ENCODE peak calls at places on chromosomes 1 and 21, in nine cellular contexts. One of them, this sample, is unnamed.

GRCh38 chr1:162878000-162878596 is 17.1 kb upstream of the CCDC190 start:
- DNase-seq in Right ventricle myocardium superior: peak
- DNase-seq in aorta: peak
- DNase-seq in AG10803: peak
- DNase-seq in HEK293T: peak
- DNase-seq in NCI-H1105: peak
- DNase-seq in CD4-positive, alpha-beta T cell: no peak
- DNase-seq in heart right ventricle: peak
- DNase-seq in HTR-8/SVneo: peak
- DNase-seq in this sample: peak

GRCh38 chr1:59674605-59675004 is 140.1 kb upstream of the HOOK1 start:
- DNase-seq in NCI-H1105: no peak
- DNase-seq in AG10803: peak
- DNase-seq in HEK293T: no peak
- DNase-seq in HTR-8/SVneo: no peak
- DNase-seq in aorta: no peak
- DNase-seq in heart right ventricle: no peak
- DNase-seq in Right ventricle myocardium superior: no peak
- DNase-seq in CD4-positive, alpha-beta T cell: no peak
- DNase-seq in this sample: no peak

GRCh38 chr1:917466-918091 is 6.1 kb upstream of the SAMD11 start:
- DNase-seq in HEK293T: no peak
- DNase-seq in heart right ventricle: peak
- DNase-seq in AG10803: no peak
- DNase-seq in HTR-8/SVneo: no peak
- DNase-seq in aorta: peak
- DNase-seq in Right ventricle myocardium superior: peak
- DNase-seq in NCI-H1105: no peak
- DNase-seq in CD4-positive, alpha-beta T cell: no peak
- DNase-seq in this sample: no peak

GRCh38 chr21:41808846-41809245 is 42.0 kb upstream of the RIPK4 start:
- DNase-seq in HEK293T: no peak
- DNase-seq in aorta: no peak
- DNase-seq in AG10803: no peak
- DNase-seq in NCI-H1105: no peak
- DNase-seq in Right ventricle myocardium superior: no peak
- DNase-seq in HTR-8/SVneo: no peak
- DNase-seq in heart right ventricle: no peak
- DNase-seq in CD4-positive, alpha-beta T cell: no peak
- DNase-seq in this sample: no peak

GRCh38 chr1:51636191-51636590 is 19.3 kb downstream of the OSBPL9 start:
- DNase-seq in aorta: no peak
- DNase-seq in Right ventricle myocardium superior: no peak
- DNase-seq in HTR-8/SVneo: no peak
- DNase-seq in NCI-H1105: no peak
- DNase-seq in HEK293T: no peak
- DNase-seq in heart right ventricle: no peak
- DNase-seq in CD4-positive, alpha-beta T cell: no peak
- DNase-seq in AG10803: no peak
- DNase-seq in this sample: no peak

GRCh38 chr1:44806025-44806703 is 987 bp downstream of the DYNLT4 start:
- DNase-seq in aorta: peak
- DNase-seq in Right ventricle myocardium superior: peak
- DNase-seq in HTR-8/SVneo: no peak
- DNase-seq in AG10803: no peak
- DNase-seq in HEK293T: no peak
- DNase-seq in heart right ventricle: no peak
- DNase-seq in NCI-H1105: no peak
- DNase-seq in CD4-positive, alpha-beta T cell: no peak
- DNase-seq in this sample: no peak

GRCh38 chr1:236140705-236141446 is 1.5 kb upstream of the GPR137B start:
- DNase-seq in heart right ventricle: no peak
- DNase-seq in HEK293T: no peak
- DNase-seq in HTR-8/SVneo: no peak
- DNase-seq in NCI-H1105: no peak
- DNase-seq in AG10803: no peak
- DNase-seq in Right ventricle myocardium superior: no peak
- DNase-seq in aorta: no peak
- DNase-seq in CD4-positive, alpha-beta T cell: no peak
- DNase-seq in this sample: no peak

GRCh38 chr1:41578712-41579335 is 94.3 kb upstream of the EDN2 start:
- DNase-seq in aorta: no peak
- DNase-seq in AG10803: peak
- DNase-seq in HEK293T: peak
- DNase-seq in NCI-H1105: no peak
- DNase-seq in CD4-positive, alpha-beta T cell: no peak
- DNase-seq in HTR-8/SVneo: peak
- DNase-seq in Right ventricle myocardium superior: no peak
- DNase-seq in heart right ventricle: no peak
- DNase-seq in this sample: peak

GRCh38 chr1:200958597-200958996 is 63.9 kb downstream of the INAVA start:
- DNase-seq in aorta: no peak
- DNase-seq in Right ventricle myocardium superior: no peak
- DNase-seq in heart right ventricle: no peak
- DNase-seq in CD4-positive, alpha-beta T cell: no peak
- DNase-seq in NCI-H1105: no peak
- DNase-seq in HTR-8/SVneo: no peak
- DNase-seq in HEK293T: no peak
- DNase-seq in AG10803: no peak
- DNase-seq in this sample: no peak

GRCh38 chr1:7671146-7671465 is 100.0 kb upstream of the VAMP3 start:
- DNase-seq in aorta: no peak
- DNase-seq in CD4-positive, alpha-beta T cell: no peak
- DNase-seq in heart right ventricle: no peak
- DNase-seq in AG10803: no peak
- DNase-seq in HTR-8/SVneo: no peak
- DNase-seq in NCI-H1105: no peak
- DNase-seq in Right ventricle myocardium superior: no peak
- DNase-seq in HEK293T: no peak
- DNase-seq in this sample: no peak